ENCODE peak calls at places on chromosome 20, in eight cellular contexts. One of them, this sample, is unnamed.
A peak's percentile ranks its signal among the peaks of the same experiment; 100 is the strongest.

GRCh38 chr20:32232487-32232886 is 24.8 kb downstream of the POFUT1 start:
- DNase-seq in NCI-H510A treated with DMSO at 0.1 percent for 48 hours: no peak
- DNase-seq in epithelial cell of esophagus: no peak
- DNase-seq in A673: no peak
- DNase-seq in astrocyte of the spinal cord: no peak
- DNase-seq in left ventricle myocardium inferior: no peak
- DNase-seq in HEK293T: no peak
- DNase-seq in adrenal gland: no peak
- DNase-seq in this sample: no peak

GRCh38 chr20:9458075-9458818 is 56.1 kb upstream of the LAMP5 start:
- DNase-seq in adrenal gland: no peak
- DNase-seq in HEK293T: peak; percentile 15
- DNase-seq in astrocyte of the spinal cord: peak; percentile 44
- DNase-seq in epithelial cell of esophagus: peak; percentile 63
- DNase-seq in NCI-H510A treated with DMSO at 0.1 percent for 48 hours: no peak
- DNase-seq in left ventricle myocardium inferior: no peak
- DNase-seq in A673: peak; percentile 26
- DNase-seq in this sample: no peak

GRCh38 chr20:46308258-46309157 is at the start of gene CDH22:
- DNase-seq in astrocyte of the spinal cord: no peak
- DNase-seq in HEK293T: peak; percentile 83
- DNase-seq in adrenal gland: peak; percentile 39
- DNase-seq in epithelial cell of esophagus: peak; percentile 36
- DNase-seq in NCI-H510A treated with DMSO at 0.1 percent for 48 hours: peak; percentile 55
- DNase-seq in left ventricle myocardium inferior: peak; percentile 37
- DNase-seq in A673: peak; percentile 72
- DNase-seq in this sample: no peak

GRCh38 chr20:60054716-60055371 is 96.6 kb downstream of the CDH26 start:
- DNase-seq in adrenal gland: no peak
- DNase-seq in A673: no peak
- DNase-seq in epithelial cell of esophagus: no peak
- DNase-seq in HEK293T: no peak
- DNase-seq in astrocyte of the spinal cord: no peak
- DNase-seq in NCI-H510A treated with DMSO at 0.1 percent for 48 hours: peak; percentile 26
- DNase-seq in left ventricle myocardium inferior: no peak
- DNase-seq in this sample: no peak

GRCh38 chr20:20463933-20464374 is 96.0 kb downstream of the INSM1 start:
- DNase-seq in HEK293T: no peak
- DNase-seq in A673: peak; percentile 90
- DNase-seq in NCI-H510A treated with DMSO at 0.1 percent for 48 hours: peak; percentile 53
- DNase-seq in astrocyte of the spinal cord: peak; percentile 77
- DNase-seq in adrenal gland: no peak
- DNase-seq in epithelial cell of esophagus: no peak
- DNase-seq in left ventricle myocardium inferior: no peak
- DNase-seq in this sample: no peak

GRCh38 chr20:1299522-1299921 is 29.4 kb downstream of the SDCBP2 start:
- DNase-seq in adrenal gland: no peak
- DNase-seq in left ventricle myocardium inferior: no peak
- DNase-seq in NCI-H510A treated with DMSO at 0.1 percent for 48 hours: no peak
- DNase-seq in epithelial cell of esophagus: no peak
- DNase-seq in astrocyte of the spinal cord: no peak
- DNase-seq in HEK293T: peak; percentile 46
- DNase-seq in A673: no peak
- DNase-seq in this sample: no peak

GRCh38 chr20:48944663-48945297 is 23.3 kb downstream of the ARFGEF2 start:
- DNase-seq in adrenal gland: no peak
- DNase-seq in astrocyte of the spinal cord: no peak
- DNase-seq in NCI-H510A treated with DMSO at 0.1 percent for 48 hours: no peak
- DNase-seq in left ventricle myocardium inferior: no peak
- DNase-seq in A673: no peak
- DNase-seq in HEK293T: no peak
- DNase-seq in epithelial cell of esophagus: no peak
- DNase-seq in this sample: no peak

GRCh38 chr20:38337561-38338140 is 8.6 kb upstream of the LBP start:
- DNase-seq in A673: peak; percentile 21
- DNase-seq in epithelial cell of esophagus: peak; percentile 42
- DNase-seq in astrocyte of the spinal cord: no peak
- DNase-seq in left ventricle myocardium inferior: no peak
- DNase-seq in adrenal gland: no peak
- DNase-seq in NCI-H510A treated with DMSO at 0.1 percent for 48 hours: no peak
- DNase-seq in HEK293T: peak; percentile 67
- DNase-seq in this sample: no peak

GRCh38 chr20:48302844-48303552 is 517.7 kb upstream of the SULF2 start:
- DNase-seq in epithelial cell of esophagus: no peak
- DNase-seq in astrocyte of the spinal cord: no peak
- DNase-seq in A673: no peak
- DNase-seq in HEK293T: no peak
- DNase-seq in NCI-H510A treated with DMSO at 0.1 percent for 48 hours: no peak
- DNase-seq in left ventricle myocardium inferior: no peak
- DNase-seq in adrenal gland: no peak
- DNase-seq in this sample: no peak

GRCh38 chr20:23148721-23149570 is 62.8 kb upstream of the CD93 start:
- DNase-seq in HEK293T: no peak
- DNase-seq in A673: no peak
- DNase-seq in NCI-H510A treated with DMSO at 0.1 percent for 48 hours: no peak
- DNase-seq in left ventricle myocardium inferior: no peak
- DNase-seq in adrenal gland: peak; percentile 11
- DNase-seq in epithelial cell of esophagus: no peak
- DNase-seq in astrocyte of the spinal cord: no peak
- DNase-seq in this sample: no peak

GRCh38 chr20:52971498-52972189 is 514 bp upstream of the TSHZ2 start:
- DNase-seq in A673: no peak
- DNase-seq in astrocyte of the spinal cord: no peak
- DNase-seq in epithelial cell of esophagus: no peak
- DNase-seq in adrenal gland: peak; percentile 30
- DNase-seq in HEK293T: no peak
- DNase-seq in NCI-H510A treated with DMSO at 0.1 percent for 48 hours: no peak
- DNase-seq in left ventricle myocardium inferior: no peak
- DNase-seq in this sample: no peak

GRCh38 chr20:41361757-41362747 is 4.6 kb downstream of the EMILIN3 start:
- DNase-seq in adrenal gland: peak; percentile 38
- DNase-seq in NCI-H510A treated with DMSO at 0.1 percent for 48 hours: peak; percentile 6
- DNase-seq in epithelial cell of esophagus: no peak
- DNase-seq in astrocyte of the spinal cord: no peak
- DNase-seq in A673: no peak
- DNase-seq in left ventricle myocardium inferior: no peak
- DNase-seq in HEK293T: no peak
- DNase-seq in this sample: no peak

GRCh38 chr20:10578607-10579006 is 95.2 kb downstream of the JAG1 start:
- DNase-seq in A673: no peak
- DNase-seq in HEK293T: no peak
- DNase-seq in adrenal gland: no peak
- DNase-seq in NCI-H510A treated with DMSO at 0.1 percent for 48 hours: peak; percentile 62
- DNase-seq in astrocyte of the spinal cord: peak; percentile 75
- DNase-seq in left ventricle myocardium inferior: no peak
- DNase-seq in epithelial cell of esophagus: peak; percentile 89
- DNase-seq in this sample: no peak

GRCh38 chr20:3071610-3072529 is at the start of gene OXT:
- DNase-seq in left ventricle myocardium inferior: peak; percentile 56
- DNase-seq in epithelial cell of esophagus: no peak
- DNase-seq in NCI-H510A treated with DMSO at 0.1 percent for 48 hours: no peak
- DNase-seq in adrenal gland: no peak
- DNase-seq in astrocyte of the spinal cord: no peak
- DNase-seq in A673: no peak
- DNase-seq in HEK293T: no peak
- DNase-seq in this sample: no peak

GRCh38 chr20:59966428-59966827 is 8.2 kb downstream of the CDH26 start:
- DNase-seq in astrocyte of the spinal cord: no peak
- DNase-seq in HEK293T: no peak
- DNase-seq in epithelial cell of esophagus: no peak
- DNase-seq in A673: no peak
- DNase-seq in NCI-H510A treated with DMSO at 0.1 percent for 48 hours: no peak
- DNase-seq in adrenal gland: no peak
- DNase-seq in left ventricle myocardium inferior: no peak
- DNase-seq in this sample: no peak

GRCh38 chr20:16262594-16262993 is 310.7 kb downstream of the KIF16B start:
- DNase-seq in left ventricle myocardium inferior: no peak
- DNase-seq in A673: no peak
- DNase-seq in epithelial cell of esophagus: no peak
- DNase-seq in HEK293T: no peak
- DNase-seq in NCI-H510A treated with DMSO at 0.1 percent for 48 hours: no peak
- DNase-seq in adrenal gland: no peak
- DNase-seq in astrocyte of the spinal cord: no peak
- DNase-seq in this sample: no peak

GRCh38 chr20:1505871-1506270 is 14.7 kb upstream of the SIRPB2 start:
- DNase-seq in adrenal gland: no peak
- DNase-seq in NCI-H510A treated with DMSO at 0.1 percent for 48 hours: no peak
- DNase-seq in astrocyte of the spinal cord: no peak
- DNase-seq in HEK293T: no peak
- DNase-seq in A673: no peak
- DNase-seq in epithelial cell of esophagus: peak; percentile 63
- DNase-seq in left ventricle myocardium inferior: no peak
- DNase-seq in this sample: no peak

GRCh38 chr20:46840054-46840729 is 54.5 kb upstream of the EYA2 start:
- DNase-seq in NCI-H510A treated with DMSO at 0.1 percent for 48 hours: no peak
- DNase-seq in astrocyte of the spinal cord: no peak
- DNase-seq in HEK293T: no peak
- DNase-seq in left ventricle myocardium inferior: no peak
- DNase-seq in adrenal gland: no peak
- DNase-seq in epithelial cell of esophagus: no peak
- DNase-seq in A673: no peak
- DNase-seq in this sample: no peak

GRCh38 chr20:48690888-48691287 is 136.9 kb downstream of the PREX1 start:
- DNase-seq in astrocyte of the spinal cord: no peak
- DNase-seq in adrenal gland: no peak
- DNase-seq in epithelial cell of esophagus: no peak
- DNase-seq in HEK293T: no peak
- DNase-seq in left ventricle myocardium inferior: no peak
- DNase-seq in NCI-H510A treated with DMSO at 0.1 percent for 48 hours: no peak
- DNase-seq in A673: no peak
- DNase-seq in this sample: no peak

GRCh38 chr20:49046087-49046900 is at the start of gene CSE1L:
- DNase-seq in astrocyte of the spinal cord: peak; percentile 95
- DNase-seq in adrenal gland: peak; percentile 94
- DNase-seq in A673: peak; percentile 98
- DNase-seq in epithelial cell of esophagus: peak; percentile 96
- DNase-seq in HEK293T: peak; percentile 97
- DNase-seq in NCI-H510A treated with DMSO at 0.1 percent for 48 hours: peak; percentile 93
- DNase-seq in left ventricle myocardium inferior: peak; percentile 95
- DNase-seq in this sample: peak; percentile 75

GRCh38 chr20:32960849-32961731 is 43.1 kb downstream of the SUN5 start:
- DNase-seq in NCI-H510A treated with DMSO at 0.1 percent for 48 hours: no peak
- DNase-seq in HEK293T: peak; percentile 3
- DNase-seq in left ventricle myocardium inferior: no peak
- DNase-seq in A673: no peak
- DNase-seq in adrenal gland: no peak
- DNase-seq in epithelial cell of esophagus: no peak
- DNase-seq in astrocyte of the spinal cord: no peak
- DNase-seq in this sample: no peak

GRCh38 chr20:62408055-62408454 is 970 bp upstream of the CABLES2 start:
- DNase-seq in A673: no peak
- DNase-seq in epithelial cell of esophagus: no peak
- DNase-seq in astrocyte of the spinal cord: no peak
- DNase-seq in HEK293T: no peak
- DNase-seq in left ventricle myocardium inferior: no peak
- DNase-seq in NCI-H510A treated with DMSO at 0.1 percent for 48 hours: no peak
- DNase-seq in adrenal gland: no peak
- DNase-seq in this sample: no peak

GRCh38 chr20:49633643-49634042 is 65.7 kb upstream of the PTGIS start:
- DNase-seq in left ventricle myocardium inferior: no peak
- DNase-seq in A673: no peak
- DNase-seq in adrenal gland: no peak
- DNase-seq in astrocyte of the spinal cord: no peak
- DNase-seq in HEK293T: no peak
- DNase-seq in NCI-H510A treated with DMSO at 0.1 percent for 48 hours: no peak
- DNase-seq in epithelial cell of esophagus: no peak
- DNase-seq in this sample: no peak

GRCh38 chr20:34538671-34539123 is 19.8 kb upstream of the MAP1LC3A start:
- DNase-seq in HEK293T: peak; percentile 67
- DNase-seq in left ventricle myocardium inferior: peak; percentile 48
- DNase-seq in astrocyte of the spinal cord: peak; percentile 31
- DNase-seq in adrenal gland: peak; percentile 48
- DNase-seq in NCI-H510A treated with DMSO at 0.1 percent for 48 hours: peak; percentile 37
- DNase-seq in A673: peak; percentile 45
- DNase-seq in epithelial cell of esophagus: peak; percentile 63
- DNase-seq in this sample: no peak

GRCh38 chr20:37574199-37574890 is 46.7 kb upstream of the BLCAP start:
- DNase-seq in adrenal gland: no peak
- DNase-seq in HEK293T: no peak
- DNase-seq in epithelial cell of esophagus: no peak
- DNase-seq in A673: no peak
- DNase-seq in left ventricle myocardium inferior: no peak
- DNase-seq in NCI-H510A treated with DMSO at 0.1 percent for 48 hours: no peak
- DNase-seq in astrocyte of the spinal cord: no peak
- DNase-seq in this sample: no peak